ENCODE peak calls at places on chromosome 16, in four cellular contexts. V is NT2/D1, Q is mesenchymal stem cell, I is endodermal cell. G is an unnamed sample. For H3K4me1, the result is how much of the 10 kb centered on the place peaks cover.

GRCh38 chr16:69503244-69503643 is 62.5 kb upstream of the NFAT5 start:
- DNase-seq in V (no peak), Q (no peak), I (no peak), G (no peak)

GRCh38 chr16:50012182-50012581 is 12.8 kb upstream of the CNEP1R1 start:
- DNase-seq in V (no peak), Q (no peak), I (no peak), G (no peak)

GRCh38 chr16:336269-336668 is 16.3 kb downstream of the AXIN1 start:
- DNase-seq in V (no peak), Q (no peak), I (no peak), G (no peak)

GRCh38 chr16:69120096-69120664 is 12.2 kb downstream of the CHTF8 start:
- DNase-seq in V (no peak), Q (no peak), I (no peak), G (no peak)

GRCh38 chr16:61263400-61263799 is 772.8 kb downstream of the CDH8 start:
- DNase-seq in V (peak), Q (no peak), I (no peak), G (no peak)

GRCh38 chr16:61366006-61366405 is 670.2 kb downstream of the CDH8 start:
- DNase-seq in V (no peak), Q (no peak), I (no peak), G (no peak)

GRCh38 chr16:28543072-28543471 is 4.3 kb upstream of the NUPR1 start:
- DNase-seq in V (no peak), Q (no peak), I (no peak), G (no peak)

GRCh38 chr16:72927199-72928088 is 120.5 kb downstream of the ZFHX3 start:
- DNase-seq in V (no peak), Q (peak), I (no peak), G (peak)

GRCh38 chr16:22670551-22670970 is 143.4 kb upstream of the HS3ST2 start:
- DNase-seq in V (peak), Q (no peak), I (peak), G (no peak)

GRCh38 chr16:22962905-22963304 is 148.9 kb downstream of the HS3ST2 start:
- DNase-seq in V (peak), Q (no peak), I (no peak), G (no peak)

DNA sequence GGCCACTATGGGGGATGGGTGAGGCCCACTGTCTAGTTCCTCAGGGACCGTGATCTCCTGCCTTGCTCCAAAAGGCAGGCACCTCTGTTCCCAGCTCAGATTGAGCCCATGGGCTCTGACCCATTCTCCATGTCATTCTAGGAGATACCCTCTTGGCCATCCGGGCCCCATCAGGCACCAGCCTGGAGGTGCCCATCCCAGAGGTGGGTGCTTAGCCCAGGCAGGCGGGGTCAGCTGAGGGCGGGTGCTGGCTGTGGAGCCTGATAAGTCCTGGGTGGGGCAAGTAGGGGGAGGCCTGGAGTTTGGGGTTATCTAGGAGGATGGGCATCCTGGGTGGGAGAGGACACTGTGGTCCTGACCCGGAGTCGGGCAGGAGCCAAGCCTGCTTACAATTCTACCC is 2.3 kb downstream of the E2F4 start:
- DNase-seq in V (no peak), Q (no peak), I (no peak), G (no peak)
- H3K4me1 ChIP-seq in V (under half), Q (under half), I (under half), G (under half)

GRCh38 chr16:25110392-25110947 is 1.1 kb upstream of the LCMT1 start:
- DNase-seq in V (no peak), Q (peak), I (no peak), G (peak)
- H3K4me1 ChIP-seq in V (under half), Q (under half), I (under half), G (under half)

DNA sequence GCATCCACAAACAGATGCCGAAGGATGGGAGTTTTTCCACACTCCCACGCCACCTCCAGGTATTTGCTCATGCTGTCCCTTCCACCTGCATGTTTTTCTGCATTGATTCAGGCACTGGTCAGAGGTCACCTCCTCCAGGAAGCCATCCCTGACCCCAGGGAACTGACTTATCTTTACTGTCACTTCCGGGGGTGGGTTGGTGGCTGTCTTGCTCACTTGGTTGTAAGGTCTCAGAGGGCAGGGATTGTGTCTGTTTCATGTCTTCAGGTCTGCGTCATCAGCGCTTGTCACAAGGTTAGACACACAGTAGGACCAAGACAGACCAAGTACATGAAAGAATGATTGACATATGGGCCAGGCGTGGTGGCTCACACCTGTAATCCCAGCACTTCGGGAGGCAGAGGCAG is 1.9 kb upstream of the IL4R start:
- DNase-seq in V (no peak), Q (no peak), I (peak), G (no peak)
- H3K4me1 ChIP-seq in V (under half), Q (under half), I (under half), G (under half)

DNA sequence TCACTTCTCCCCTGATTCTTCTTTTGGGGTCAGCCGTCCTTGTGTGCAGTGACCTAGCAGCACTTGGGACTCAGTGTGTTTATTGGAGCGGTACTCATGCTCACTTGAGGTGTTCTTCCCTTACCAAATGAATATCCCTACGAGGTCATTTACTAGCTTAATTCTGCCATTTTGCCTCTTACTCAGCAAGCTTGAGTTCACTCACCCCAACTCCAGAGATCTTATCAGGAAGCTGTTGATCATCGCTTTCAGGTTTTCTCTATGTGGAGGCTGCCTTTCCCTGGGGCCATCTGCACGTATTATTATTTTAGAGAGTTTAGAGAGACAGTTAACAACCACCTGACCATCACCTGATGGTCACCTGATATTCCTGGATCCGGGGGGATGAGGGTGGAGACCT is 1466.0 kb upstream of the GOT2 start:
- DNase-seq in V (no peak), Q (no peak), I (no peak), G (no peak)
- H3K4me1 ChIP-seq in V (under half), Q (under half), I (under half), G (under half)

DNA sequence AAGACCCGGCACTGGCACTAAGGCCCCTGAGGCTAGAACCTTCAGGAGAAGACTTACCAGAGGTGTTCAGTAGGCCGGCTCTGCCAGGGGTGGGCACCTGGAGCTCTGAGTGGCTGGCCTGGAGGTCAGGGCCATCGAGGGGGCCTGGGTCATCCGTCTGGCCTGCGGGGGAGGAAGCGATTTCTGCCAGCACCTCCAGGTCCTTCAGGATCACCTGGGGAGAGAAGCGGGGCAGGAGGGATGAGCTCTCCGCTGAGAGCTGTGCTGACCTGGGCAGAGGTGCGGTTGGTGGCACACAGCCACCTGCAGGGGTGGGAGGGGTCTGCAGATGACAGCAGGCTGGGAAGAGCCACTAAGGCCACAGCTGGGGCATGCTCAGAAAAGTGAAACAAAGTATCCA is 56.6 kb downstream of the VAC14 start:
- DNase-seq in V (no peak), Q (no peak), I (no peak), G (no peak)
- H3K4me1 ChIP-seq in V (under half), Q (half or more), I (under half), G (under half)

GRCh38 chr16:3023669-3024478 is at the start of the genes HCFC1R1 and THOC6:
- DNase-seq in V (peak), Q (peak), I (peak), G (peak)

GRCh38 chr16:3022697-3023414 is 886 bp downstream of the HCFC1R1 start:
- DNase-seq in V (no peak), Q (peak), I (peak), G (peak)

GRCh38 chr16:3022208-3022696 is 1.5 kb downstream of the HCFC1R1 start:
- DNase-seq in V (no peak), Q (peak), I (peak), G (peak)

GRCh38 chr16:3021449-3022207 is 1.5 kb downstream of the TNFRSF12A start:
- DNase-seq in V (no peak), Q (peak), I (peak), G (peak)

GRCh38 chr16:3023415-3023668 is 400 bp downstream of the HCFC1R1 start:
- DNase-seq in V (no peak), Q (no peak), I (no peak), G (peak)
- H3K4me1 ChIP-seq in V (under half), Q (under half), I (under half), G (under half)

GRCh38 chr16:68040506-68041288 is 17.6 kb downstream of the DUS2 start:
- DNase-seq in V (peak), Q (peak), I (peak), G (peak)

GRCh38 chr16:68033101-68033500 is 10.0 kb downstream of the DUS2 start:
- DNase-seq in V (no peak), Q (no peak), I (no peak), G (no peak)

GRCh38 chr16:68031951-68032350 is 8.9 kb downstream of the DUS2 start:
- DNase-seq in V (no peak), Q (no peak), I (no peak), G (no peak)

GRCh38 chr16:68037820-68038597 is 14.9 kb downstream of the DUS2 start:
- DNase-seq in V (no peak), Q (no peak), I (no peak), G (no peak)

GRCh38 chr16:68035227-68035626 is 12.1 kb downstream of the DUS2 start:
- DNase-seq in V (no peak), Q (no peak), I (no peak), G (no peak)
- H3K4me1 ChIP-seq in V (under half), Q (under half), I (under half), G (under half)

DNA sequence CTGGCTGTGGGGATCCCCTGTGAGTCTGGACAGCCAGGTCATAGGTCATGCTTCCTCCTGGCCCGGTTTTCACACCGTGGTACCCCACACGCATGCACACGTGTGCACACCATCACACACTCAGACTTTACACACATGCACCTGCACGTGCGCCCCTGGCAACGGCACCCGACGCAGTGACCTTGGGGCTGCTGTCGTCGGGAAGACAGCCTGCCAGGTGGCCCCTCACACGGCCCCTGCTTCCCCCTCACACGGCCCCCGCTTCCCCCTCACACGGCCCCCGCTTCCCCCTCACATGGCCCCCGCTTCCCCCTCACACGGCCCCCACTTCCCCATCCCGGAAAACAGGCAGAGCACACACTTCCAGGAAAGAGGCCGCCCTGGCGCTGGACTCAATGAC is 45.1 kb downstream of the CBFA2T3 start:
- DNase-seq in V (no peak), Q (no peak), I (no peak), G (no peak)
- H3K4me1 ChIP-seq in V (under half), Q (under half), I (under half), G (under half)

G was measured in adipocyte.